ENCODE peak calls at places on chromosomes 5 and 9, in five cellular contexts. Y is suprapubic skin; P is lung; J is CD8-positive, alpha-beta T cell; R is psoas muscle. S is an unnamed sample.

GRCh38 chr9:16321461-16322119 is 548.9 kb downstream of the BNC2 start:
- DNase-seq in Y (peak; percentile 62), J (no peak), P (no peak), R (peak; percentile 46), S (peak; percentile 66)

GRCh38 chr9:26243298-26243697 is 565.1 kb upstream of the TUSC1 start:
- DNase-seq in J (no peak), Y (no peak), R (no peak), P (no peak), S (no peak)

GRCh38 chr5:91170266-91170665 is 212.9 kb downstream of the ARRDC3 start:
- DNase-seq in J (no peak), P (no peak), R (no peak), Y (no peak), S (peak; percentile 83)

GRCh38 chr5:146006470-146006869 is 70.1 kb downstream of the SH3RF2 start:
- DNase-seq in J (no peak), R (no peak), P (no peak), Y (no peak), S (no peak)

GRCh38 chr5:68303038-68303738 is 87.6 kb downstream of the PIK3R1 start:
- DNase-seq in R (no peak), Y (no peak), J (no peak), P (no peak), S (no peak)

GRCh38 chr5:38871211-38871610 is 25.4 kb downstream of the OSMR start:
- DNase-seq in J (no peak), Y (no peak), P (no peak), R (no peak), S (peak; percentile 12)

GRCh38 chr9:133368249-133368881 is 7.5 kb downstream of the SURF4 start:
- DNase-seq in J (no peak), R (no peak), Y (no peak), P (no peak), S (peak; percentile 18)

GRCh38 chr9:16985559-16986348 is 115.3 kb upstream of the BNC2 start:
- DNase-seq in P (no peak), Y (no peak), J (no peak), R (peak; percentile 22), S (peak; percentile 87)

GRCh38 chr5:153623906-153624765 is 133.7 kb downstream of the GRIA1 start:
- DNase-seq in R (no peak), J (no peak), Y (no peak), P (no peak), S (peak; percentile 33)

GRCh38 chr5:32232441-32233219 is 58.5 kb upstream of the GOLPH3 start:
- DNase-seq in J (peak; percentile 76), P (peak; percentile 84), R (peak; percentile 75), Y (peak; percentile 88), S (peak; percentile 81)

GRCh38 chr9:119667163-119667562 is 297.9 kb upstream of the BRINP1 start:
- DNase-seq in R (no peak), J (no peak), P (no peak), Y (no peak), S (no peak)

GRCh38 chr5:15073453-15073852 is 201.9 kb upstream of the ANKH start:
- DNase-seq in R (no peak), P (no peak), Y (no peak), J (no peak), S (no peak)

GRCh38 chr5:119402081-119402480 is 46.3 kb downstream of the TNFAIP8 start:
- DNase-seq in Y (no peak), P (no peak), J (no peak), R (no peak), S (no peak)

GRCh38 chr9:14353222-14354056 is 39.5 kb upstream of the NFIB start:
- DNase-seq in P (peak; percentile 91), R (peak; percentile 95), Y (peak; percentile 97), J (peak; percentile 65), S (peak; percentile 87)

GRCh38 chr9:87465791-87466190 is 31.9 kb upstream of the DAPK1 start:
- DNase-seq in R (no peak), Y (no peak), J (no peak), P (no peak), S (no peak)

GRCh38 chr5:96026334-96027065 is 64.8 kb upstream of the ELL2 start:
- DNase-seq in Y (no peak), P (no peak), R (no peak), J (no peak), S (peak; percentile 62)

GRCh38 chr5:65262094-65262493 is 219.6 kb downstream of the ADAMTS6 start:
- DNase-seq in R (peak; percentile 18), J (no peak), P (no peak), Y (no peak), S (no peak)

GRCh38 chr5:139646111-139646510 is 2.0 kb upstream of the CXXC5 start:
- DNase-seq in J (no peak), R (no peak), Y (no peak), P (no peak), S (no peak)

GRCh38 chr9:76980566-76980965 is 38.9 kb upstream of the FOXB2 start:
- DNase-seq in J (no peak), Y (no peak), R (no peak), P (no peak), S (peak; percentile 52)

GRCh38 chr9:121289554-121290370 is 21.8 kb downstream of the GSN start:
- DNase-seq in R (no peak), J (no peak), Y (peak; percentile 60), P (peak; percentile 72), S (peak; percentile 35)

GRCh38 chr9:12790883-12791282 is 16.1 kb downstream of the LURAP1L start:
- DNase-seq in R (no peak), P (no peak), J (no peak), Y (no peak), S (no peak)

GRCh38 chr5:56440871-56441740 is 208.0 kb upstream of the ANKRD55 start:
- DNase-seq in P (no peak), R (no peak), J (no peak), Y (no peak), S (peak; percentile 4)

GRCh38 chr5:60382761-60383160 is 317.2 kb downstream of the DEPDC1B start:
- DNase-seq in Y (no peak), R (no peak), J (no peak), P (no peak), S (peak; percentile 70)

GRCh38 chr5:15695171-15695676 is 195.2 kb downstream of the FBXL7 start:
- DNase-seq in P (no peak), R (no peak), Y (no peak), J (no peak), S (peak; percentile 50)

GRCh38 chr9:12464368-12464767 is 228.8 kb upstream of the TYRP1 start:
- DNase-seq in Y (no peak), P (no peak), R (no peak), J (no peak), S (no peak)

GRCh38 chr5:66864240-66864884 is 268.2 kb downstream of the MAST4 start:
- DNase-seq in J (no peak), Y (no peak), P (no peak), R (no peak), S (peak; percentile 72)
- TF ChIP-seq CTCF in J (no peak), Y (peak; percentile 34), P (peak; percentile 23), R (peak; percentile 32), S (peak; percentile 74)

GRCh38 chr9:2761424-2761823 is 44.1 kb downstream of the KCNV2 start:
- DNase-seq in P (no peak), J (no peak), Y (no peak), R (no peak), S (no peak)
- H3K4me3 ChIP-seq in P (no peak overlapping the region), J (no peak overlapping the region), Y (no peak overlapping the region), R (no peak overlapping the region), S (no peak overlapping the region)

GRCh38 chr5:134227259-134227658 is 1.4 kb upstream of the PPP2CA start:
- DNase-seq in J (no peak), P (no peak), Y (no peak), R (no peak), S (peak; percentile 53)

GRCh38 chr5:134225780-134226440 is at the start of gene PPP2CA:
- DNase-seq in J (peak; percentile 99), P (peak; percentile 99), Y (peak; percentile 99), R (peak; percentile 99), S (peak; percentile 99)

GRCh38 chr5:134226441-134227192 is 744 bp upstream of the PPP2CA start:
- DNase-seq in P (no peak), R (no peak), J (peak; percentile 78), Y (no peak), S (peak; percentile 38)

GRCh38 chr5:134223406-134224251 is 2.2 kb downstream of the PPP2CA start:
- DNase-seq in R (no peak), Y (no peak), P (no peak), J (no peak), S (peak; percentile 29)

GRCh38 chr5:134224905-134225779 is 731 bp downstream of the PPP2CA start:
- DNase-seq in J (peak; percentile 60), R (peak; percentile 74), P (peak; percentile 38), Y (peak; percentile 81), S (peak; percentile 89)
- TF ChIP-seq CTCF in J (no peak), R (no peak), P (no peak), Y (peak; percentile 10), S (no peak)

DNA sequence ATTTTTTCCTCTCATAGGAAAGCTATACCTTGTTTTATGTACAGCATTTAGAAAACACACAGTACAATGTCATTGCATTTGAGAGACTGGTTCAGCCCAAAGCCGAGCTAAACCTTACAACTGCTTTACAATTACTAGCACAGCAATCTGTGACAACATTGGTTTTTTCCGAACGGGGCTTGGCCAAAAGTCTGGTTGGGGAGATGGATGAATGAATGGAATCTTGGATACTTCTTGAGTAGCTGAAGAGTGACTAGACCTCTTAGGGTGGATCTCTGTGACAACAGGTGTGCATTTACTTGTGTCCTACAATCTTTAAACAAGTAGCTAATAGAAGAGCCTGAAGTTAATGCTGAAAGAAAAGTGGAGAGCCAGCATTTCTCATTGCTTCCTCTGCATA is 1.2 kb downstream of the SGCD start:
- DNase-seq in J (no peak), Y (no peak), R (no peak), P (no peak), S (peak; percentile 3)
- H3K4me3 ChIP-seq in J (no peak overlapping the region), Y (peak overlapping the region; percentile 6), R (peak overlapping the region; percentile 69), P (no peak overlapping the region), S (peak overlapping the region; percentile 40)

DNA sequence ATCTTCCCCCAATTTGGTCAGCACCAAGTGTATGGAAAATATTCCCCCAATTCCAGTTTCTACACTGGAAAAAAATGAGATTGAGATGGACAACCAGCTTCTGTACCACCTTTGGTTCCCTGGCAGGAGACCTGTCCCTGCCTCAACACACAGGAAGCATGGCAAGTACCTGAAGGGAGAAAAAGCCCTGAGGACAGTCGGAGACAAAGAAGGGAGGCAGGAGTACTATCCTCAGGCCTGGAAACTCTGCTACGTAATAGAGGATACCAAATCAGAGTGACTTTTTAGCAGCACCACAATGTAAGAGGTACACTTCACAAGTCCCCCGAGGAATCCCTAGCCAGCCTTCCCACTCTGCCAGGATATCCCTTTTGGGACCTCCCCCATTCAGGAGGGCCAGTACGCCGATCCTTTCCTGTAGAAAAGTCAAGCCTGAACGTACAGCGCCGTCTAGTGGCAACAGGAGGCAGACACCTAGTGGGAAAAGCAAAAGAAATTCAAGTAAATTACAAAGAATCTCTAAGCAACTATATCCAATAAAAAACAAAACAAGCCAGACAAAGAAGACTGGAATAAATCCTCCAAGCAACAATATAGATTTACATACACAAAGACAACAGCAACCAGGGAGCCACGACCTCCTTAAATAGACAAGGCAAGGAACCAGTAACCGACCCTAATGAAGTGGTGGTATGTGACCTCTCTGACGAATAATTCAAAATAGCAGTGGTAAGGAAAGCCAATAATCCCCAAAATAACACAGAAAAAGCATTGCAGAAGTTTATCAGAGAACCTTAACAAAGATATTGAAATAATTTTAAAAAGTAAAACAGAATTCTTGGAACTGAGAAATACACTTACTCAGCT is 63.3 kb upstream of the SLCO6A1 start:
- DNase-seq in R (no peak), J (no peak), P (no peak), Y (no peak), S (peak; percentile 39)
- TF ChIP-seq CTCF in R (peak; percentile 23), J (no peak), P (no peak), Y (peak; percentile 27), S (peak; percentile 92)